ENCODE peak calls at places on chromosomes 11 and 22, in ten cellular contexts. One of them, this sample, is unnamed. For H3K27me3, the result is how much of the 10 kb centered on the place peaks cover.

GRCh38 chr11:10319691-10320090 is 14.8 kb downstream of the ADM start:
- DNase-seq in heart right ventricle: no peak
- DNase-seq in naive thymus-derived CD4-positive, alpha-beta T cell: no peak
- DNase-seq in uterus: no peak
- DNase-seq in mesenchymal stem cell: no peak
- DNase-seq in mesendoderm: no peak
- DNase-seq in mammary epithelial cell: no peak
- DNase-seq in thyroid gland: no peak
- DNase-seq in neuronal stem cell: no peak
- DNase-seq in SJSA1: no peak
- DNase-seq in this sample: no peak

GRCh38 chr11:11973361-11973800 is 35.0 kb downstream of the DKK3 start:
- DNase-seq in neuronal stem cell: no peak
- DNase-seq in mesenchymal stem cell: peak
- DNase-seq in naive thymus-derived CD4-positive, alpha-beta T cell: no peak
- DNase-seq in uterus: peak
- DNase-seq in thyroid gland: peak
- DNase-seq in mesendoderm: no peak
- DNase-seq in SJSA1: peak
- DNase-seq in mammary epithelial cell: no peak
- DNase-seq in heart right ventricle: peak
- DNase-seq in this sample: peak

GRCh38 chr11:36016709-36017108 is 72.8 kb downstream of the LDLRAD3 start:
- DNase-seq in thyroid gland: no peak
- DNase-seq in mesendoderm: no peak
- DNase-seq in neuronal stem cell: no peak
- DNase-seq in heart right ventricle: no peak
- DNase-seq in mammary epithelial cell: no peak
- DNase-seq in SJSA1: no peak
- DNase-seq in uterus: no peak
- DNase-seq in mesenchymal stem cell: no peak
- DNase-seq in naive thymus-derived CD4-positive, alpha-beta T cell: no peak
- DNase-seq in this sample: no peak

GRCh38 chr11:10380921-10381320 is 74.1 kb upstream of the AMPD3 start:
- DNase-seq in naive thymus-derived CD4-positive, alpha-beta T cell: no peak
- DNase-seq in thyroid gland: no peak
- DNase-seq in heart right ventricle: no peak
- DNase-seq in SJSA1: no peak
- DNase-seq in mammary epithelial cell: no peak
- DNase-seq in mesendoderm: no peak
- DNase-seq in mesenchymal stem cell: no peak
- DNase-seq in neuronal stem cell: no peak
- DNase-seq in uterus: no peak
- DNase-seq in this sample: no peak

GRCh38 chr11:211295-211694 is 3.8 kb downstream of the RIC8A start:
- DNase-seq in mammary epithelial cell: no peak
- DNase-seq in neuronal stem cell: no peak
- DNase-seq in thyroid gland: no peak
- DNase-seq in naive thymus-derived CD4-positive, alpha-beta T cell: no peak
- DNase-seq in SJSA1: no peak
- DNase-seq in heart right ventricle: no peak
- DNase-seq in mesendoderm: no peak
- DNase-seq in mesenchymal stem cell: no peak
- DNase-seq in uterus: peak
- DNase-seq in this sample: no peak

GRCh38 chr11:57434640-57435546 is 8.0 kb upstream of the SLC43A3 start:
- DNase-seq in neuronal stem cell: no peak
- DNase-seq in heart right ventricle: no peak
- DNase-seq in SJSA1: no peak
- DNase-seq in naive thymus-derived CD4-positive, alpha-beta T cell: no peak
- DNase-seq in thyroid gland: peak
- DNase-seq in uterus: no peak
- DNase-seq in mesenchymal stem cell: peak
- DNase-seq in mammary epithelial cell: peak
- DNase-seq in mesendoderm: no peak
- DNase-seq in this sample: no peak

GRCh38 chr11:122486793-122487495 is 168.6 kb upstream of the UBASH3B start:
- DNase-seq in mammary epithelial cell: peak
- DNase-seq in thyroid gland: no peak
- DNase-seq in mesenchymal stem cell: peak
- DNase-seq in neuronal stem cell: peak
- DNase-seq in uterus: no peak
- DNase-seq in mesendoderm: peak
- DNase-seq in SJSA1: no peak
- DNase-seq in naive thymus-derived CD4-positive, alpha-beta T cell: no peak
- DNase-seq in heart right ventricle: no peak
- DNase-seq in this sample: no peak

GRCh38 chr11:108967571-108967970 is 302.7 kb downstream of the DDX10 start:
- DNase-seq in mesendoderm: peak
- DNase-seq in neuronal stem cell: no peak
- DNase-seq in mammary epithelial cell: no peak
- DNase-seq in heart right ventricle: peak
- DNase-seq in SJSA1: no peak
- DNase-seq in naive thymus-derived CD4-positive, alpha-beta T cell: no peak
- DNase-seq in thyroid gland: no peak
- DNase-seq in mesenchymal stem cell: peak
- DNase-seq in uterus: peak
- DNase-seq in this sample: peak

GRCh38 chr11:47915407-47916137 is 64.8 kb upstream of the PTPRJ start:
- DNase-seq in mammary epithelial cell: no peak
- DNase-seq in uterus: peak
- DNase-seq in thyroid gland: no peak
- DNase-seq in heart right ventricle: peak
- DNase-seq in naive thymus-derived CD4-positive, alpha-beta T cell: peak
- DNase-seq in mesendoderm: no peak
- DNase-seq in neuronal stem cell: no peak
- DNase-seq in SJSA1: no peak
- DNase-seq in mesenchymal stem cell: no peak
- DNase-seq in this sample: no peak

GRCh38 chr22:45336971-45337431 is 27.3 kb downstream of the FAM118A start:
- DNase-seq in naive thymus-derived CD4-positive, alpha-beta T cell: peak
- DNase-seq in heart right ventricle: peak
- DNase-seq in neuronal stem cell: no peak
- DNase-seq in uterus: peak
- DNase-seq in mesenchymal stem cell: no peak
- DNase-seq in mammary epithelial cell: no peak
- DNase-seq in thyroid gland: peak
- DNase-seq in mesendoderm: no peak
- DNase-seq in SJSA1: no peak
- DNase-seq in this sample: peak

GRCh38 chr11:282630-283360 is 4.6 kb downstream of the NLRP6 start:
- DNase-seq in mammary epithelial cell: no peak
- DNase-seq in neuronal stem cell: no peak
- DNase-seq in mesendoderm: no peak
- DNase-seq in thyroid gland: no peak
- DNase-seq in uterus: peak
- DNase-seq in heart right ventricle: no peak
- DNase-seq in naive thymus-derived CD4-positive, alpha-beta T cell: no peak
- DNase-seq in mesenchymal stem cell: no peak
- DNase-seq in SJSA1: no peak
- DNase-seq in this sample: peak

GRCh38 chr11:11786771-11787170 is 55.0 kb upstream of the USP47 start:
- DNase-seq in thyroid gland: no peak
- DNase-seq in uterus: no peak
- DNase-seq in mesendoderm: peak
- DNase-seq in naive thymus-derived CD4-positive, alpha-beta T cell: no peak
- DNase-seq in SJSA1: no peak
- DNase-seq in mesenchymal stem cell: peak
- DNase-seq in mammary epithelial cell: no peak
- DNase-seq in neuronal stem cell: no peak
- DNase-seq in heart right ventricle: no peak
- DNase-seq in this sample: no peak

GRCh38 chr11:7457211-7457610 is 28.1 kb upstream of the OLFML1 start:
- DNase-seq in mesenchymal stem cell: no peak
- DNase-seq in uterus: no peak
- DNase-seq in heart right ventricle: no peak
- DNase-seq in mesendoderm: peak
- DNase-seq in mammary epithelial cell: peak
- DNase-seq in thyroid gland: peak
- DNase-seq in SJSA1: no peak
- DNase-seq in naive thymus-derived CD4-positive, alpha-beta T cell: no peak
- DNase-seq in neuronal stem cell: no peak
- DNase-seq in this sample: no peak

GRCh38 chr11:76787271-76787670 is 4.1 kb downstream of the TSKU start:
- DNase-seq in thyroid gland: no peak
- DNase-seq in heart right ventricle: no peak
- DNase-seq in uterus: no peak
- DNase-seq in mesendoderm: no peak
- DNase-seq in neuronal stem cell: no peak
- DNase-seq in SJSA1: no peak
- DNase-seq in mammary epithelial cell: no peak
- DNase-seq in naive thymus-derived CD4-positive, alpha-beta T cell: no peak
- DNase-seq in mesenchymal stem cell: no peak
- DNase-seq in this sample: peak

GRCh38 chr22:28395920-28396447 is 283.7 kb downstream of the TTC28 start:
- DNase-seq in mesenchymal stem cell: peak
- DNase-seq in uterus: no peak
- DNase-seq in mesendoderm: no peak
- DNase-seq in mammary epithelial cell: no peak
- DNase-seq in heart right ventricle: no peak
- DNase-seq in thyroid gland: no peak
- DNase-seq in neuronal stem cell: no peak
- DNase-seq in SJSA1: no peak
- DNase-seq in naive thymus-derived CD4-positive, alpha-beta T cell: no peak
- DNase-seq in this sample: no peak

DNA sequence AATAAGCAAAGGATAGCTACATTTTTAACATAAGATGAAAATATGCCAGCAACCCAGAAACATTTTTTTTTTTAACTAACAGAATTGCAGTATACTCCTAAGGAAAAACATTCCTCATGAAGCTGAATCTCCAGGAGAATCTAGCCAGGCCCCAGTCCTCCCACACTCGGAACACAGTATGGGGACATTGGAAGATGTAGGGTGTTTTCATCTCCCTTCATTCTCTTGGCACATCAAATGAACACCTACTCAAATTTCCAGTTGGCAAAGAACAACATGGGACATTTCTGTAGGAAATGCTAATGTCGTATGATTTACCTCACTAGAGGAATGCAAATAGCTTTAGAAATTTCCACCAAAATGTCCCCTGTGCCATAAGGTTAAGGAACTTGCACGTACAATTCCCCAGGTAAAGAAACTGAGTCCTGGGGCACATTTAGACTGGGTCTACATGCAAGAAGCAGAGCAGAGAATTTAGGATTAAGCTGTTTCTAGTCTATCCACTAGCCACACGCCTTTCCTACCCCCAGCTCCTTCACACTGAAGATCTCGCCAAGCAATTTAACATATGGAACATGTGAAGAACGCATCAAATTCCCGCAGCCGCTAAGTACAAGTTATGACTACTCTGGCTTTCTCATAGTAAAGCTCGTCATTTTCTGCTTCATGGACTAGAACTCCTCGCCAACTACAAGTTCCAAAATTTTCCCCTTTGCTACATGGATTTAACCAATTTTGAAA is 2.9 kb upstream of the CADM1 start:
- DNase-seq in uterus: no peak
- DNase-seq in heart right ventricle: no peak
- DNase-seq in naive thymus-derived CD4-positive, alpha-beta T cell: no peak
- DNase-seq in mesendoderm: no peak
- DNase-seq in SJSA1: no peak
- DNase-seq in thyroid gland: no peak
- DNase-seq in mammary epithelial cell: no peak
- DNase-seq in mesenchymal stem cell: no peak
- DNase-seq in neuronal stem cell: no peak
- DNase-seq in this sample: no peak
- H3K27me3 ChIP-seq in uterus: under half
- H3K27me3 ChIP-seq in heart right ventricle: under half
- H3K27me3 ChIP-seq in naive thymus-derived CD4-positive, alpha-beta T cell: under half
- H3K27me3 ChIP-seq in mesendoderm: under half
- H3K27me3 ChIP-seq in SJSA1: under half
- H3K27me3 ChIP-seq in thyroid gland: under half
- H3K27me3 ChIP-seq in mammary epithelial cell: under half
- H3K27me3 ChIP-seq in mesenchymal stem cell: under half
- H3K27me3 ChIP-seq in neuronal stem cell: half or more
- H3K27me3 ChIP-seq in this sample: under half

DNA sequence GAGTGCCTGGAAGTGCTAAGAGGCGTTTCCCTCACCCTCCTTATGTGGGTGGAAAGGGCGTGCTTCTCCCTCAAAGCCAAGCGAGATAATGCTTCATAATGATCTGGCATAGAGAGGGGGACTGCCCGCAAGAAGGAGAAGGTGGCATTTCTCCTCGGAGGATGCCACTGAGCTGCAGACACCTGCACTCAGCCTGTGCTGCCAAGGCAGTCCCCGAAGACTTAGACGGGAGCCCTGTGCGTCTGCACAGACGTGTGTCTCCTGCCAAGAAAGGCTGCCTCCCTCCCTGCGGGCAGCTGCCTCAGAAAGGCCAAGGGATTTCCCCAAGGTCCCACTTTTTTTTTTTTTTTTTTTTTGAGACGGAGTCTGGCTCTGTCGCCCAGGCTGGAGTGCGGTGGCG is 48.1 kb upstream of the SPATA19 start:
- DNase-seq in uterus: no peak
- DNase-seq in mesendoderm: no peak
- DNase-seq in heart right ventricle: no peak
- DNase-seq in SJSA1: no peak
- DNase-seq in neuronal stem cell: no peak
- DNase-seq in naive thymus-derived CD4-positive, alpha-beta T cell: no peak
- DNase-seq in mammary epithelial cell: no peak
- DNase-seq in thyroid gland: no peak
- DNase-seq in mesenchymal stem cell: no peak
- DNase-seq in this sample: no peak
- H3K4me3 ChIP-seq in uterus: no peak
- H3K4me3 ChIP-seq in mesendoderm: no peak
- H3K4me3 ChIP-seq in heart right ventricle: no peak
- H3K4me3 ChIP-seq in SJSA1: no peak
- H3K4me3 ChIP-seq in neuronal stem cell: no peak
- H3K4me3 ChIP-seq in naive thymus-derived CD4-positive, alpha-beta T cell: no peak
- H3K4me3 ChIP-seq in mammary epithelial cell: no peak
- H3K4me3 ChIP-seq in thyroid gland: no peak
- H3K4me3 ChIP-seq in mesenchymal stem cell: no peak
- H3K4me3 ChIP-seq in this sample: no peak

GRCh38 chr11:124470516-124471231 is 25.2 kb upstream of the OR8B8 start:
- DNase-seq in neuronal stem cell: no peak
- DNase-seq in thyroid gland: no peak
- DNase-seq in uterus: no peak
- DNase-seq in heart right ventricle: no peak
- DNase-seq in mammary epithelial cell: no peak
- DNase-seq in SJSA1: no peak
- DNase-seq in mesendoderm: no peak
- DNase-seq in mesenchymal stem cell: no peak
- DNase-seq in naive thymus-derived CD4-positive, alpha-beta T cell: no peak
- DNase-seq in this sample: no peak
- H3K27me3 ChIP-seq in neuronal stem cell: under half
- H3K27me3 ChIP-seq in thyroid gland: under half
- H3K27me3 ChIP-seq in uterus: under half
- H3K27me3 ChIP-seq in heart right ventricle: under half
- H3K27me3 ChIP-seq in mammary epithelial cell: under half
- H3K27me3 ChIP-seq in SJSA1: under half
- H3K27me3 ChIP-seq in mesendoderm: under half
- H3K27me3 ChIP-seq in mesenchymal stem cell: under half
- H3K27me3 ChIP-seq in naive thymus-derived CD4-positive, alpha-beta T cell: under half
- H3K27me3 ChIP-seq in this sample: under half

DNA sequence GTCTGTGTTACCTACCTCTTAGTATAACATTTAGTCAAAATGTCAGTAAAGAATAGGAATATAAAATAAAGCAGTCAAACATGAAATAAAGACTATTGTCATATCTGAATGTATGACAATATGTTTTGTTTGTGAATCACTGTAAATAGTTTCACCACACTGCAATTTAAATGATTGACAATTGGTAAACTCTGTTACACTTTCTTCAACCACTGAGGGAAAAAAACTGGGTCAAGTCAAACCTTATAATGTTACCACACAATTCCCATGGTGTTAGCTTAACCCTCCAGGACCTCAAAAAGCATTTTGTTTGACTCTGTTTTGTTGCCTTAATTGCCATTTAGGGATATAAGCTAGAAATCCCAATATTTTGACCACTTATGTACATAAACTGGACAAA is 10.5 kb upstream of the MMP13 start:
- DNase-seq in SJSA1: no peak
- DNase-seq in heart right ventricle: no peak
- DNase-seq in uterus: no peak
- DNase-seq in naive thymus-derived CD4-positive, alpha-beta T cell: no peak
- DNase-seq in mammary epithelial cell: peak
- DNase-seq in mesenchymal stem cell: no peak
- DNase-seq in neuronal stem cell: no peak
- DNase-seq in mesendoderm: no peak
- DNase-seq in thyroid gland: no peak
- DNase-seq in this sample: no peak
- H3K4me3 ChIP-seq in SJSA1: no peak
- H3K4me3 ChIP-seq in heart right ventricle: no peak
- H3K4me3 ChIP-seq in uterus: no peak
- H3K4me3 ChIP-seq in naive thymus-derived CD4-positive, alpha-beta T cell: no peak
- H3K4me3 ChIP-seq in mammary epithelial cell: no peak
- H3K4me3 ChIP-seq in mesenchymal stem cell: no peak
- H3K4me3 ChIP-seq in neuronal stem cell: no peak
- H3K4me3 ChIP-seq in mesendoderm: no peak
- H3K4me3 ChIP-seq in thyroid gland: no peak
- H3K4me3 ChIP-seq in this sample: no peak

This sample was measured in aorta.